ENCODE peak calls at places on chromosomes 1 and 21, in six cellular contexts. One of them, this sample, is unnamed.
A peak's percentile ranks its signal among the peaks of the same experiment; 100 is the strongest.

GRCh38 chr1:246139745-246140182 is 367.3 kb downstream of the SMYD3 start:
- DNase-seq in SHP77: no peak
- DNase-seq in NCI-H1417 treated with DMSO at 0.1 percent for 48 hours: no peak
- DNase-seq in EL: peak; percentile 91
- DNase-seq in Right ventricle myocardium superior: no peak
- DNase-seq in dermis blood vessel endothelial cell: peak; percentile 74
- DNase-seq in this sample: peak; percentile 67

GRCh38 chr1:237387144-237387505 is 345.1 kb downstream of the RYR2 start:
- DNase-seq in SHP77: no peak
- DNase-seq in NCI-H1417 treated with DMSO at 0.1 percent for 48 hours: no peak
- DNase-seq in EL: no peak
- DNase-seq in Right ventricle myocardium superior: no peak
- DNase-seq in dermis blood vessel endothelial cell: no peak
- DNase-seq in this sample: no peak

GRCh38 chr1:29856663-29857224 is 620.4 kb downstream of the PTPRU start:
- DNase-seq in SHP77: no peak
- DNase-seq in NCI-H1417 treated with DMSO at 0.1 percent for 48 hours: no peak
- DNase-seq in EL: no peak
- DNase-seq in Right ventricle myocardium superior: no peak
- DNase-seq in dermis blood vessel endothelial cell: no peak
- DNase-seq in this sample: no peak

GRCh38 chr1:173064011-173064410 is 13.3 kb upstream of the TNFSF18 start:
- DNase-seq in SHP77: no peak
- DNase-seq in NCI-H1417 treated with DMSO at 0.1 percent for 48 hours: no peak
- DNase-seq in EL: no peak
- DNase-seq in Right ventricle myocardium superior: no peak
- DNase-seq in dermis blood vessel endothelial cell: peak; percentile 63
- DNase-seq in this sample: no peak

GRCh38 chr1:153968000-153968363 is 280 bp downstream of the CREB3L4 start:
- DNase-seq in SHP77: no peak
- DNase-seq in NCI-H1417 treated with DMSO at 0.1 percent for 48 hours: no peak
- DNase-seq in EL: no peak
- DNase-seq in Right ventricle myocardium superior: no peak
- DNase-seq in dermis blood vessel endothelial cell: no peak
- DNase-seq in this sample: no peak

GRCh38 chr1:24112381-24113169 is 640 bp upstream of the MYOM3 start:
- DNase-seq in SHP77: no peak
- DNase-seq in NCI-H1417 treated with DMSO at 0.1 percent for 48 hours: no peak
- DNase-seq in EL: peak; percentile 47
- DNase-seq in Right ventricle myocardium superior: peak; percentile 86
- DNase-seq in dermis blood vessel endothelial cell: peak; percentile 79
- DNase-seq in this sample: peak; percentile 84

GRCh38 chr21:30345014-30345413 is 3.4 kb downstream of the KRTAP23-1 start:
- DNase-seq in SHP77: no peak
- DNase-seq in NCI-H1417 treated with DMSO at 0.1 percent for 48 hours: no peak
- DNase-seq in EL: no peak
- DNase-seq in Right ventricle myocardium superior: no peak
- DNase-seq in dermis blood vessel endothelial cell: no peak
- DNase-seq in this sample: no peak

GRCh38 chr1:244201750-244202149 is 150.7 kb downstream of the ZBTB18 start:
- DNase-seq in SHP77: no peak
- DNase-seq in NCI-H1417 treated with DMSO at 0.1 percent for 48 hours: no peak
- DNase-seq in EL: no peak
- DNase-seq in Right ventricle myocardium superior: no peak
- DNase-seq in dermis blood vessel endothelial cell: no peak
- DNase-seq in this sample: no peak

GRCh38 chr1:67719329-67720196 is 34.6 kb downstream of the GADD45A start:
- DNase-seq in SHP77: no peak
- DNase-seq in NCI-H1417 treated with DMSO at 0.1 percent for 48 hours: peak; percentile 76
- DNase-seq in EL: no peak
- DNase-seq in Right ventricle myocardium superior: no peak
- DNase-seq in dermis blood vessel endothelial cell: peak; percentile 89
- DNase-seq in this sample: no peak

GRCh38 chr21:43001316-43001715 is 27.0 kb downstream of the PKNOX1 start:
- DNase-seq in SHP77: no peak
- DNase-seq in NCI-H1417 treated with DMSO at 0.1 percent for 48 hours: no peak
- DNase-seq in EL: no peak
- DNase-seq in Right ventricle myocardium superior: no peak
- DNase-seq in dermis blood vessel endothelial cell: no peak
- DNase-seq in this sample: no peak

GRCh38 chr1:56584910-56585528 is 5.7 kb upstream of the PLPP3 start:
- DNase-seq in SHP77: peak; percentile 42
- DNase-seq in NCI-H1417 treated with DMSO at 0.1 percent for 48 hours: no peak
- DNase-seq in EL: peak; percentile 65
- DNase-seq in Right ventricle myocardium superior: no peak
- DNase-seq in dermis blood vessel endothelial cell: peak; percentile 79
- DNase-seq in this sample: peak; percentile 62

GRCh38 chr1:15671430-15671829 is 12.7 kb upstream of the PLEKHM2 start:
- DNase-seq in SHP77: no peak
- DNase-seq in NCI-H1417 treated with DMSO at 0.1 percent for 48 hours: peak; percentile 25
- DNase-seq in EL: no peak
- DNase-seq in Right ventricle myocardium superior: no peak
- DNase-seq in dermis blood vessel endothelial cell: no peak
- DNase-seq in this sample: no peak

GRCh38 chr1:162335126-162335525 is 41.5 kb downstream of the SPATA46 start:
- DNase-seq in SHP77: no peak
- DNase-seq in NCI-H1417 treated with DMSO at 0.1 percent for 48 hours: no peak
- DNase-seq in EL: no peak
- DNase-seq in Right ventricle myocardium superior: no peak
- DNase-seq in dermis blood vessel endothelial cell: peak; percentile 77
- DNase-seq in this sample: no peak

GRCh38 chr1:235151033-235151432 is 10.0 kb downstream of the RBM34 start:
- DNase-seq in SHP77: no peak
- DNase-seq in NCI-H1417 treated with DMSO at 0.1 percent for 48 hours: no peak
- DNase-seq in EL: no peak
- DNase-seq in Right ventricle myocardium superior: no peak
- DNase-seq in dermis blood vessel endothelial cell: no peak
- DNase-seq in this sample: no peak

GRCh38 chr1:31434979-31435378 is 22.0 kb downstream of the SERINC2 start:
- DNase-seq in SHP77: no peak
- DNase-seq in NCI-H1417 treated with DMSO at 0.1 percent for 48 hours: no peak
- DNase-seq in EL: no peak
- DNase-seq in Right ventricle myocardium superior: no peak
- DNase-seq in dermis blood vessel endothelial cell: no peak
- DNase-seq in this sample: no peak

GRCh38 chr1:53362851-53363642 is 35.2 kb upstream of the LRP8 start:
- DNase-seq in SHP77: peak; percentile 21
- DNase-seq in NCI-H1417 treated with DMSO at 0.1 percent for 48 hours: no peak
- DNase-seq in EL: no peak
- DNase-seq in Right ventricle myocardium superior: no peak
- DNase-seq in dermis blood vessel endothelial cell: no peak
- DNase-seq in this sample: no peak

GRCh38 chr1:113046569-113046968 is 26.4 kb upstream of the LRIG2 start:
- DNase-seq in SHP77: no peak
- DNase-seq in NCI-H1417 treated with DMSO at 0.1 percent for 48 hours: no peak
- DNase-seq in EL: no peak
- DNase-seq in Right ventricle myocardium superior: no peak
- DNase-seq in dermis blood vessel endothelial cell: no peak
- DNase-seq in this sample: no peak

GRCh38 chr21:38859852-38860251 is 54.1 kb downstream of the ETS2 start:
- DNase-seq in SHP77: no peak
- DNase-seq in NCI-H1417 treated with DMSO at 0.1 percent for 48 hours: no peak
- DNase-seq in EL: no peak
- DNase-seq in Right ventricle myocardium superior: no peak
- DNase-seq in dermis blood vessel endothelial cell: no peak
- DNase-seq in this sample: no peak

GRCh38 chr21:45269861-45270260 is 17.8 kb downstream of the POFUT2 start:
- DNase-seq in SHP77: no peak
- DNase-seq in NCI-H1417 treated with DMSO at 0.1 percent for 48 hours: no peak
- DNase-seq in EL: no peak
- DNase-seq in Right ventricle myocardium superior: peak; percentile 29
- DNase-seq in dermis blood vessel endothelial cell: no peak
- DNase-seq in this sample: no peak

GRCh38 chr1:2109581-2110021 is 59.4 kb downstream of the PRKCZ start:
- DNase-seq in SHP77: no peak
- DNase-seq in NCI-H1417 treated with DMSO at 0.1 percent for 48 hours: no peak
- DNase-seq in EL: no peak
- DNase-seq in Right ventricle myocardium superior: peak; percentile 26
- DNase-seq in dermis blood vessel endothelial cell: no peak
- DNase-seq in this sample: no peak

GRCh38 chr1:91166106-91166712 is 144.4 kb upstream of the ZNF644 start:
- DNase-seq in SHP77: peak; percentile 28
- DNase-seq in NCI-H1417 treated with DMSO at 0.1 percent for 48 hours: peak; percentile 35
- DNase-seq in EL: peak; percentile 58
- DNase-seq in Right ventricle myocardium superior: peak; percentile 64
- DNase-seq in dermis blood vessel endothelial cell: peak; percentile 73
- DNase-seq in this sample: peak; percentile 76

GRCh38 chr1:6209661-6210605 is 4.0 kb downstream of the RNF207 start:
- DNase-seq in SHP77: peak; percentile 5
- DNase-seq in NCI-H1417 treated with DMSO at 0.1 percent for 48 hours: no peak
- DNase-seq in EL: no peak
- DNase-seq in Right ventricle myocardium superior: no peak
- DNase-seq in dermis blood vessel endothelial cell: no peak
- DNase-seq in this sample: no peak

GRCh38 chr1:68379085-68379478 is 70.7 kb downstream of the RPE65 start:
- DNase-seq in SHP77: no peak
- DNase-seq in NCI-H1417 treated with DMSO at 0.1 percent for 48 hours: no peak
- DNase-seq in EL: peak; percentile 39
- DNase-seq in Right ventricle myocardium superior: no peak
- DNase-seq in dermis blood vessel endothelial cell: peak; percentile 61
- DNase-seq in this sample: no peak

GRCh38 chr1:24424207-24424606 is 8.6 kb downstream of the NIPAL3 start:
- DNase-seq in SHP77: no peak
- DNase-seq in NCI-H1417 treated with DMSO at 0.1 percent for 48 hours: no peak
- DNase-seq in EL: no peak
- DNase-seq in Right ventricle myocardium superior: no peak
- DNase-seq in dermis blood vessel endothelial cell: no peak
- DNase-seq in this sample: no peak